ENCODE peak calls at places on chromosomes 2 and 18, in seven cellular contexts. P is cardiac muscle cell, V is uterus, Q is upper lobe of right lung, K is thyroid gland, R is adrenal gland, I is WERI-Rb-1. U is an unnamed sample. For H3K27me3, the result is how much of the 10 kb centered on the place peaks cover.

GRCh38 chr18:9366126-9366714 is 31.6 kb downstream of the TWSG1 start:
- DNase-seq in P (peak), V (no peak), Q (no peak), K (peak), R (peak), I (peak), U (no peak)

GRCh38 chr2:140257692-140258300 is 1477.6 kb upstream of the NXPH2 start:
- DNase-seq in P (no peak), V (no peak), Q (no peak), K (no peak), R (no peak), I (no peak), U (no peak)

GRCh38 chr2:236769981-236770671 is 200.5 kb downstream of the ACKR3 start:
- DNase-seq in P (no peak), V (no peak), Q (no peak), K (no peak), R (peak), I (no peak), U (no peak)

GRCh38 chr18:59885579-59886163 is 14.1 kb upstream of the PMAIP1 start:
- DNase-seq in P (no peak), V (no peak), Q (no peak), K (no peak), R (no peak), I (no peak), U (no peak)

GRCh38 chr2:207135801-207136457 is 29.8 kb downstream of the KLF7 start:
- DNase-seq in P (no peak), V (no peak), Q (no peak), K (no peak), R (no peak), I (peak), U (no peak)

GRCh38 chr18:45449761-45450227 is 165.5 kb upstream of the SLC14A2 start:
- DNase-seq in P (no peak), V (peak), Q (no peak), K (peak), R (peak), I (no peak), U (no peak)

GRCh38 chr2:73494031-73494430 is 108.4 kb downstream of the ALMS1 start:
- DNase-seq in P (no peak), V (no peak), Q (no peak), K (no peak), R (no peak), I (no peak), U (no peak)

GRCh38 chr2:135337066-135337465 is 194.0 kb downstream of the ZRANB3 start:
- DNase-seq in P (no peak), V (no peak), Q (no peak), K (no peak), R (no peak), I (no peak), U (no peak)

GRCh38 chr2:207330912-207331311 is 165.2 kb upstream of the KLF7 start:
- DNase-seq in P (no peak), V (peak), Q (no peak), K (peak), R (peak), I (no peak), U (no peak)

GRCh38 chr2:239691720-239692119 is 290.9 kb upstream of the HDAC4 start:
- DNase-seq in P (no peak), V (no peak), Q (peak), K (no peak), R (no peak), I (no peak), U (no peak)

GRCh38 chr2:219461061-219461514 is 26.4 kb downstream of the SPEG start:
- DNase-seq in P (peak), V (peak), Q (no peak), K (peak), R (no peak), I (peak), U (no peak)

GRCh38 chr2:240839152-240840143 is 19.4 kb upstream of the KIF1A start:
- DNase-seq in P (no peak), V (no peak), Q (no peak), K (no peak), R (no peak), I (no peak), U (no peak)

DNA sequence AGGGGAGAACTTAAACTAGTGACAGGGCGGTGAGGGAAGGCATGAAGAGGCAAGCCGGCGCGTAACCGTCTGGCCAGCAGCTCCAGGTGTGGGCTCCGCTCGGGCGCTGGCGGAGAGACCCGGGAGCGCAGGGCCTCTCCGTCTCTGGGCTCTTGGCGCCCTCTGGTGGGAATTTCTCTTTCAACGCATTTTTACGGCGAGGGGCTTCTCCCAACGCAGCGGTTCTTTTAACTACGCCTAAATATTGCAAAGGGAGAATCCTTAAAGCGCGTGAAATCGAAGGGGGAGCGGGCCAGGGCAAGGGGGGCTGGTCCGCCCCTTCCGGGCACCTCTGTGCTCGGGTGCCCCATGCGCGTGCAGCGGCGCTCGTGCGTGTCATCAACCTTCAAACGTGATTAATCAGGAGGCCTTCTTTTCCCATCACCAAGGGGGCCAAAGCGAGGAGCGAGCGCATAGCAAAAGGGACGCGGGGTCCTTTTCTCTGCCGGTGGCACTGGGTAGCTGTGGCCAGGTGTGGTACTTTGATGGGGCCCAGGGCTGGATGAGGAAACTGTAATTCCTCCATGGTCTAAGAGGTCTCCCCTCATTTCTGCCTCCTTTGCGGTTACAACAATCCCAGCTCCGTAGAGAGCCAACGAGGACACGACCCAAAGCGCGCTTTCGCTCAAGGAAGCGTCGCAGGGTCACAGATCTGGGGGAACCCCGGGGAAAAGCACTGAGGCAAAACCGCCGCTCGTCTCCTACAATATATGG is 765 bp upstream of the GAD1 start:
- DNase-seq in P (peak), V (peak), Q (peak), K (peak), R (peak), I (peak), U (peak)
- H3K27me3 ChIP-seq in P (half or more), V (half or more), Q (half or more), K (under half), R (under half), I (under half), U (half or more)

DNA sequence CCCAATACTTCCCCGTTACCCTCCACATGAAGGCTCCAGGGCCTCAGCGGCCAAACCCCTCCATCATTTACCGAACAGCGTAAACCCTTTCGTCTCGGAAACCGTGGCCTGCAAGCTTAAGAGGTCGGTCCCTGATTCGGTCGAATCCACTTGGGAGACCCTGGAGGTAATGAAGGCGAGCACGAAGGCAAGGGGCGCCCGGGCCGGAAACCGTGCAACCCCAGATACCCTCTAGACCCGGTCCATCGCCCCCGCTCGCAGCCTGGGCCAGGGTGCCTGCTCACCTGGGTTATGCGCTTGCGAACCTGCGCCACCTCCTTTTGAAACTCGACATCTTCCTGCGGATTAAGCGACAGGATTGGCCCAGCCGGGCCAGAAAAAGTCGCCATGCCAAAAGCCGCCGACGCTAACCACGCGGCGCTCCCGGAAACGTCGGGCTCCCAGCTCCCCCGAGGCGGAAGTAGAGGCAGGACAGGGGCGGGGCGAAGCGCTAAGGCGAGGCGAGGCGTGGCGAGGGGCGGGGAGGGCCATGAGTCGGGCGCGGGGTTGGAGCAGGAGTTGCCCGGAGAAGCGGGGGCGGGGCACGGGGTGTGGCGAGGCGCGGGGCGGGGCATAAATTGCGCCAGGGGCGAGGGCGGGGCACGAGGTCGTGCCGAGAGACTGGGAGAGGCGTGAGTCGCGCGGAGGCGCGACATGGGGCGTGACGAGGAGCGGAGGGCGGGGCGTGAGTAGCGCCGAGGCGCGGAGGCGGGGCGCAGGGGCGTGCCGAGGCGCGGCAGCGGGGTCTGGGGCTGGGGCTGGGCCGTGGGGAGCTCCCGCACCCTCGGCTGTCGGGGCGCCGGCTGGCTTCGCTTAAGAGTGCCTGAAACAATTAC is at the start of gene NIFK:
- DNase-seq in P (peak), V (peak), Q (peak), K (peak), R (peak), I (peak), U (peak)
- TF ChIP-seq CTCF in P (no peak), V (no peak), Q (no peak), K (no peak), R (no peak), I (no peak), U (no peak)

DNA sequence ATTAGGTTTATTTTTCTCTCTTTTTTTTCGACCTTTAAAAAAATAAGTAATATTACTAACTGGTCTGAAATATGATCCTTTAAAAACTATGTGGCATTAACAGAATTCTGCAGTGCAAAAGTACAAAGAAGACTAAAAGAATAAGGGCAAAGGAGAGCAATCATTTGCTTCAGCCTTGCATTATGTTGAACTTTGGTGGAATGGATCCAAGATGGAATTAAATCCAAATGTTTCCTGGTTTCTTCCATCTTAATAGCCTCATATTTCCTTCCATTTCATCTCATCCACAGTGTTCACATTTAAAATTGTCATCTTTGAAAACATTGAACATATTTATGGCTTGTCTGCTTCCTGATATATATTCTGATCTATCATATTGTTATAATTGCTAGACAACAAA is 678.3 kb downstream of the IRS1 start:
- DNase-seq in P (no peak), V (no peak), Q (no peak), K (no peak), R (no peak), I (no peak), U (no peak)
- H3K27ac ChIP-seq in P (no peak), V (no peak), Q (no peak), K (no peak), R (no peak), I (no peak), U (no peak)

DNA sequence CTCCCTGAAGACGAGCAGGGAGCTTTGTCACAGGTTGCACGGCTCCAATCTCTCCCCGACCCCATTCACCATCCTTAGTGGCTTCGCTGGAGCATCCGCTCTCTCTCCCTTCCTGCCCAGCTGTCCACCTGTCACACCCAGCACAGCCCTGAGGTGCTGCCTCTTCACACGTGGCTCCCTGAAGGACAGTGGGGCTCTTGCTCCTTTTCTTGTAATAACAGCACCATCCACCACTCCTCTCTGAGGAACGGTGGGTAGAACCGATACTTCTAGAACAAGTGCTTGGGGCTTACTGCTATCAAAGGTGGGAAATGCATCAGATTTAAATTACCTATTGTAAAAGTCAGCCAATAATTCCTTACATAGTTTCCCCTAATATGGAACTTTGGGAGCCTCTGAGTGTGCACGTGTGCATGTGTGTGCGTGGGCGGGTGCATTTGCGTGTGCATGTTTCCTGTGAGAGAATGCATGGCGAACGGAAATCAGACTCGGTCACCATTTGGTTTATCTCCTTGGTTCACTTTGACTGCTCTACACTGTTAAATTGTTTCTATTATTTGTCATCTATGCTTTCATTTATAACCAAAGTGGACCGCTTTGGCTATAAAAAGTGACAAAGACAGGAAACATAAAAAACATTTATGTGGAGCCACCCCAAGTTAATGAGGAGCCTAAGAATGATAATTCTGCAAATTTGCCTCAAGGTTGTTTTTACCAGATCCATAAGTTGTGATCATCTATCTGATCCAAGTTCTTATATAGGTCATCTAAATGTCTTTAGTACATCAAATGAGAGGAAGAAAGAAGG is 39.1 kb downstream of the KLHL29 start:
- DNase-seq in P (no peak), V (no peak), Q (no peak), K (no peak), R (no peak), I (peak), U (no peak)
- H3K27me3 ChIP-seq in P (under half), V (under half), Q (under half), K (under half), R (under half), I (under half), U (under half)

DNA sequence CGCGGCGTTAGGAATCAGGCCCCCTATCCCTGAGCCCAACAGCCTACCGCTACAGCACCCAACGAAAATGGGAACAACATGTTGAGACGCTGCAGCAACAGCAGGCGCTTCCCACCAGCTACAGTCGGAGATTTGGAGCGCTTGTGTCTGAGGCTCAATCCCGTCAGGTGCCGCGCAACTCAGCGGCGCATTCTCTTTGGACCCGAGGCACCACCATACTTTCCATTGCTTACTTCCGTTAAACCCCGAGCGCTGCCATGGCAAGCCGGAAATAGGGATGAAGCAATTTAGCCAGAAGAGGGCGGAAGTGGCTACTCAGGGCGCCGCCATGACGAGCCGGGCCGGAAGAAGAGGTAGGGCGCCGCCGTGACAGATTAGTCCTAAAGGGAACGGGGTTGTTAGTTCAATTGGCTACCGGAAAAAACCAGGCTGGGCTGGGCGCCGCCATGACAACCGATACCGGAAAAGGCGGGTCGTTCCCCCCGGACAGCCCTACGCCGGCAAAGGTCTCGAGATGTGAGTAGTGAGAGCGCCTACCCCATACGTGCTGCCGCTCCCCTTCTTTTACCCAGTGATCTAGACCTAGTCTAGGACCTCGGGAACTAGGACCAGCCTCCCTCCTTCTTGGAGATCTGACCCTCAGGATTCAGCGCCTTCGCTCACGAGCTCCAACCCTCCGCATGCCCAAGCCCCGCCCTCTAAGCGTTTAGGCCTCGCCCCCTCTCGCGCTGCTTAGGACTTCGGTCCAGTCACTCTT is at the start of gene CHCHD5:
- DNase-seq in P (peak), V (peak), Q (peak), K (peak), R (peak), I (peak), U (peak)
- TF ChIP-seq CTCF in P (no peak), V (peak), Q (peak), K (no peak), R (peak), I (peak), U (no peak)

U was measured in CD4-positive, alpha-beta T cell.